ENCODE peak calls at places on chromosomes 5 and 9, in five cellular contexts. One of them, this sample, is unnamed.

GRCh38 chr5:134568761-134569725 is 43.6 kb downstream of the JADE2 start:
- DNase-seq in GM23338: no peak
- DNase-seq in K562: no peak
- DNase-seq in Panc1: no peak
- DNase-seq in GM12878: no peak
- DNase-seq in this sample: no peak

GRCh38 chr9:127963041-127963358 is 17.8 kb downstream of the EEIG1 start:
- DNase-seq in GM23338: no peak
- DNase-seq in K562: no peak
- DNase-seq in Panc1: no peak
- DNase-seq in GM12878: no peak
- DNase-seq in this sample: no peak

GRCh38 chr5:147391781-147392180 is 118.1 kb downstream of the DPYSL3 start:
- DNase-seq in GM23338: peak
- DNase-seq in K562: no peak
- DNase-seq in Panc1: peak
- DNase-seq in GM12878: no peak
- DNase-seq in this sample: no peak

GRCh38 chr9:129580211-129580915 is 40.5 kb downstream of the C9orf50 start:
- DNase-seq in GM23338: no peak
- DNase-seq in K562: no peak
- DNase-seq in Panc1: no peak
- DNase-seq in GM12878: peak
- DNase-seq in this sample: no peak

GRCh38 chr9:138028596-138028995 is 151.0 kb downstream of the CACNA1B start:
- DNase-seq in GM23338: peak
- DNase-seq in K562: peak
- DNase-seq in Panc1: no peak
- DNase-seq in GM12878: no peak
- DNase-seq in this sample: no peak

GRCh38 chr9:97559111-97559514 is 57.6 kb downstream of the TMOD1 start:
- DNase-seq in GM23338: no peak
- DNase-seq in K562: no peak
- DNase-seq in Panc1: no peak
- DNase-seq in GM12878: peak
- DNase-seq in this sample: no peak

GRCh38 chr9:92176068-92176799 is 61.0 kb upstream of the SPTLC1 start:
- DNase-seq in GM23338: peak
- DNase-seq in K562: no peak
- DNase-seq in Panc1: no peak
- DNase-seq in GM12878: no peak
- DNase-seq in this sample: peak

GRCh38 chr5:16654647-16655334 is 38.0 kb upstream of the RETREG1 start:
- DNase-seq in GM23338: no peak
- DNase-seq in K562: no peak
- DNase-seq in Panc1: no peak
- DNase-seq in GM12878: no peak
- DNase-seq in this sample: no peak

GRCh38 chr9:121684381-121685145 is 33.1 kb downstream of the DAB2IP start:
- DNase-seq in GM23338: peak
- DNase-seq in K562: peak
- DNase-seq in Panc1: no peak
- DNase-seq in GM12878: no peak
- DNase-seq in this sample: no peak

GRCh38 chr5:110371725-110372041 is 354.8 kb downstream of the TMEM232 start:
- DNase-seq in GM23338: no peak
- DNase-seq in K562: no peak
- DNase-seq in Panc1: no peak
- DNase-seq in GM12878: peak
- DNase-seq in this sample: peak

GRCh38 chr9:6584881-6585597 is 60.5 kb downstream of the GLDC start:
- DNase-seq in GM23338: peak
- DNase-seq in K562: no peak
- DNase-seq in Panc1: no peak
- DNase-seq in GM12878: no peak
- DNase-seq in this sample: no peak

GRCh38 chr5:1526151-1526631 is 2.4 kb upstream of the LPCAT1 start:
- DNase-seq in GM23338: no peak
- DNase-seq in K562: no peak
- DNase-seq in Panc1: no peak
- DNase-seq in GM12878: no peak
- DNase-seq in this sample: no peak

GRCh38 chr9:11992866-11993265 is 700.3 kb upstream of the TYRP1 start:
- DNase-seq in GM23338: no peak
- DNase-seq in K562: no peak
- DNase-seq in Panc1: no peak
- DNase-seq in GM12878: no peak
- DNase-seq in this sample: no peak

GRCh38 chr5:151214614-151215545 is 9.0 kb downstream of the CCDC69 start:
- DNase-seq in GM23338: no peak
- DNase-seq in K562: no peak
- DNase-seq in Panc1: no peak
- DNase-seq in GM12878: peak
- DNase-seq in this sample: peak

GRCh38 chr5:148238395-148238794 is at the start of gene MARCOL:
- DNase-seq in GM23338: no peak
- DNase-seq in K562: no peak
- DNase-seq in Panc1: no peak
- DNase-seq in GM12878: no peak
- DNase-seq in this sample: no peak

DNA sequence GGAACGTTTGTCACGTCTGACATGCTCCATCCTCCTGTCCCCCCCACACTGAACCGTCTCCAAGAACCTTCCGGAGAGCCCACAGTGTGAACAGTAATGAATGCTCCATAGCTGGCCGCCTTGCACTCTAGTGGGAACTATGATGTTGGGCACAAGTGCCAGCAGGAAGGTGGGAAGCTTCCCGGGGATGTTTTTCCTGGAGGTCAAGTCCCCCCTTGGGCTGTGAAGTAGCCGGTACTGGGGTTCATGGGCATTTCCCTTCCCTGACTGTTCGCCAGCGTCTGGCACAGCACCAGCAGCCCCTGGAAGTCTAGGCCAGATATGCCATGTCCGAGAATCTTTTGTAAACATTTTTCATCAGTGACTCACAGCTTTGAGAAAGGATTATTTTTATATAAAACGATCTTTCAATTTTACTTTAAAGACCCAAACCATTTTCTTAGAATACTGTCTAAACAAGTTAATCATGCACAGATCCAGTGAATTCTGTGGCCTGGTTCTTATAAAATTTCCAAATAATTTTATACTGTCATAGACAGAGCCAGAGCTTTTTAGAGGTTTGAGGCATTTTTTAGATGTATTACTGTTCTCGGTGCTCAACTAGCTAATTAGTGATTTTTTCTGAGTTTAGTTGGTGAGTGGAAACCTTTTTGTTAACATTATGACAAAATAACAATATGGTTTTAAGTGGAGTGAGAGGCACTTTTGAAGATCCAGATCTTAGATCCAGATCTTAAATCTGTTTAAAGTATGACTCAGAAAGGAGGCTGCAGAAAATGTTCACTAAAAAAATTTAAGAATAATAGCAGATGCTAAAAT is 11.6 kb downstream of the ABL1 start:
- DNase-seq in GM23338: no peak
- DNase-seq in K562: no peak
- DNase-seq in Panc1: no peak
- DNase-seq in GM12878: no peak
- DNase-seq in this sample: no peak
- TF ChIP-seq POLR2AphosphoS5 in GM23338: no peak
- TF ChIP-seq POLR2AphosphoS5 in K562: no peak
- TF ChIP-seq POLR2AphosphoS5 in Panc1: no peak
- TF ChIP-seq POLR2AphosphoS5 in GM12878: no peak
- TF ChIP-seq POLR2AphosphoS5 in this sample: no peak

GRCh38 chr9:99362317-99362716 is 140.2 kb downstream of the SEC61B start:
- DNase-seq in GM23338: no peak
- DNase-seq in K562: no peak
- DNase-seq in Panc1: no peak
- DNase-seq in GM12878: no peak
- DNase-seq in this sample: no peak

GRCh38 chr9:99366183-99366582 is 144.1 kb downstream of the SEC61B start:
- DNase-seq in GM23338: no peak
- DNase-seq in K562: no peak
- DNase-seq in Panc1: no peak
- DNase-seq in GM12878: no peak
- DNase-seq in this sample: no peak

GRCh38 chr9:99366601-99367000 is 144.5 kb downstream of the SEC61B start:
- DNase-seq in GM23338: no peak
- DNase-seq in K562: no peak
- DNase-seq in Panc1: no peak
- DNase-seq in GM12878: no peak
- DNase-seq in this sample: no peak

GRCh38 chr9:99363509-99363908 is 141.4 kb downstream of the SEC61B start:
- DNase-seq in GM23338: no peak
- DNase-seq in K562: no peak
- DNase-seq in Panc1: no peak
- DNase-seq in GM12878: no peak
- DNase-seq in this sample: no peak

GRCh38 chr9:99365233-99365980 is 143.3 kb downstream of the SEC61B start:
- DNase-seq in GM23338: no peak
- DNase-seq in K562: no peak
- DNase-seq in Panc1: no peak
- DNase-seq in GM12878: no peak
- DNase-seq in this sample: no peak
- TF ChIP-seq REST in GM23338: no peak
- TF ChIP-seq REST in K562: no peak
- TF ChIP-seq REST in Panc1: no peak
- TF ChIP-seq REST in GM12878: no peak
- TF ChIP-seq REST in this sample: no peak

DNA sequence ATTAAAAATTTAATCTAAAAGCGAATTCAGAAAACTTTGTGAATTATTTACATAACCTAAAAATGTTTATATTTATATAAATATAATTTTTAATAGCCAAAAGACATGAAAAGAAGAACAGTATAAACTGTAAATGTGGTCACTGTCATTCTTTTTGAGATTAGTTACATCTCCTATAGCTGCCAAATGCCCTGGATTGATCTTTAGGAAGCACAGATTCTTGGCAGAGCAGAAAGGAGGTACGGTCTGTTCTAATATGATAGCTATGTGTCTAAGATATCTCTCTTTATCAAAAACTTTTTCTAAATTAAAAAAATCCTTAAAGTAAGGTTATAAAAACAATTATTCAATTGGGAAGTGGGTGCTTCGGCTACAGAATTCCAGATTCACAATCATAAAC is 151.0 kb downstream of the LPAR1 start:
- DNase-seq in GM23338: no peak
- DNase-seq in K562: no peak
- DNase-seq in Panc1: no peak
- DNase-seq in GM12878: no peak
- DNase-seq in this sample: no peak
- TF ChIP-seq POLR2AphosphoS5 in GM23338: no peak
- TF ChIP-seq POLR2AphosphoS5 in K562: no peak
- TF ChIP-seq POLR2AphosphoS5 in Panc1: no peak
- TF ChIP-seq POLR2AphosphoS5 in GM12878: no peak
- TF ChIP-seq POLR2AphosphoS5 in this sample: no peak

GRCh38 chr5:81826128-81826527 is 75.2 kb upstream of the SSBP2 start:
- DNase-seq in GM23338: peak
- DNase-seq in K562: no peak
- DNase-seq in Panc1: no peak
- DNase-seq in GM12878: no peak
- DNase-seq in this sample: no peak

GRCh38 chr5:81827522-81827921 is 76.6 kb upstream of the SSBP2 start:
- DNase-seq in GM23338: no peak
- DNase-seq in K562: no peak
- DNase-seq in Panc1: no peak
- DNase-seq in GM12878: no peak
- DNase-seq in this sample: no peak

GRCh38 chr5:81829242-81829641 is 78.3 kb upstream of the SSBP2 start:
- DNase-seq in GM23338: no peak
- DNase-seq in K562: no peak
- DNase-seq in Panc1: no peak
- DNase-seq in GM12878: no peak
- DNase-seq in this sample: no peak

GRCh38 chr5:81820315-81820636 is 69.4 kb upstream of the SSBP2 start:
- DNase-seq in GM23338: no peak
- DNase-seq in K562: no peak
- DNase-seq in Panc1: no peak
- DNase-seq in GM12878: no peak
- DNase-seq in this sample: no peak

DNA sequence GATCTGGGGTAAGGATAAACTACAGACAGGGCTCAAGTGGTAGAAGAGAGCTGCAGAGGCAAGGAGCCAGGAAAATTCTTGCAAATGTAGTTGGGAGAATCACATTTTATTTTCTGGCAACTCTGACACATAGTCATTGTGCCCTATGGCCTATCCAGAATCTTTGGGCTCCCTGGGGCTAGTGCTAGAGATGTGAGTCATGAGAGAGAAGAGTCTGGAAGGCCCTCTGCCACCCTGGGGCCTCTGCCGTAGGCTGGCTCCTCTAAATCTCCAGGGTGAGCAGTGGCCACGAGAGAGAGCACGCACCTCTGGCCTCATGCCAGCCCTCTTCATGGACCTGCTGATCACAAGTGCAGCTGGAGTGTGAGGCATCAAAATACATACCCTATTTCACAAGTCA is 74.3 kb upstream of the SSBP2 start:
- DNase-seq in GM23338: no peak
- DNase-seq in K562: no peak
- DNase-seq in Panc1: no peak
- DNase-seq in GM12878: no peak
- DNase-seq in this sample: no peak
- TF ChIP-seq REST in GM23338: no peak
- TF ChIP-seq REST in K562: no peak
- TF ChIP-seq REST in Panc1: no peak
- TF ChIP-seq REST in GM12878: no peak
- TF ChIP-seq REST in this sample: no peak

DNA sequence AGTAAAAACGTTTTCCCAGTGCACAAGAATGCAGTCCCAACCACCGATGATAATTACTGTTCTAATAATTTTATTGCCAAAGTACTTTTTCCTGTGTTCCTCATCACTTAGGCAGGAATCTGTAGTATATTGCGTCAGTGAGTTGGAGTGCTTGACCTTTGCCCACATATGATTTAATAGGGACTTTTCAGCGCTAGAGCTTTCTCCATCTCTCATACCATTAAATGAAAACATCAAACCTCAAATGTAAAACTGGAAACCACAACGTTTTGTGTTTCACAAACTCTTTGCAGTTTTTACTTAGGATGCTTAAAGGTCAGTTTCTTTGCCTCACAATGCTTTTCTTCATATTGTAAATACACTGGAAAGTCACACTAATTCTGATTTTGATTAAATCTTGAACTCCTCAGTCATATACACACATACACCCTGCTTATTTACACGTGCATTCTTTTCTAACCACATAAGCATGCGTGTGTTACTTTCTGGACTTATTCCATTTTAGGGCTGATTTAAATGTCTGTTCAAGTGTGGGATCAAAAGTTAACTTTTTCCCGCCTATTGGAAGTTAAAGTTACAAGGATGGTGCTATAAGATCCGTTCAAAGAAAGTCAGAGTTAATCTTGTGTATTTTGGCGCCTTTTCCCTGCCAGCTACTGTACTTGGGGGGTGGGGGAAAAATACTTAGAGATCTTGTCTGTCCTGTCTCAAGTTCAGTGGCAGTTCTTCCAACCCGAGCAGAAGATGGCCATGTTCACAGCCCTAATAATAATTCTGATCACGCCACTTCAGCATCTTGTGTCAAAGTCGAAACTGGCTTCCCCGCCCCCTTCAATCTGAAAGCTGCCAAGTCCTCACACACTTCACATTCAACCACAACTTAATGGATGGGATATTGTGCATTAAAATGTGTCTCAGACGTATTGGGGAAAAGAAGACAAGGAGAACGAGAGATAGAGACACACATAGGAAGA is 6.6 kb upstream of the NFIB start:
- DNase-seq in GM23338: no peak
- DNase-seq in K562: no peak
- DNase-seq in Panc1: no peak
- DNase-seq in GM12878: no peak
- DNase-seq in this sample: no peak
- TF ChIP-seq POLR2AphosphoS5 in GM23338: no peak
- TF ChIP-seq POLR2AphosphoS5 in K562: no peak
- TF ChIP-seq POLR2AphosphoS5 in Panc1: no peak
- TF ChIP-seq POLR2AphosphoS5 in GM12878: no peak
- TF ChIP-seq POLR2AphosphoS5 in this sample: no peak

This sample was measured in HL-60.